ENCODE peak calls at places on chromosome X, in eight cellular contexts. One of them, this sample, is unnamed.
A peak's percentile ranks its signal among the peaks of the same experiment; 100 is the strongest.

GRCh38 chrX:350534-351321 is 32.1 kb upstream of the GTPBP6 start:
- DNase-seq in tibial nerve: no peak
- DNase-seq in cardiac fibroblast: no peak
- DNase-seq in lung: no peak
- DNase-seq in A673: no peak
- DNase-seq in AG04450: no peak
- DNase-seq in GM23338: no peak
- DNase-seq in mucosa of descending colon: no peak
- DNase-seq in this sample: no peak

GRCh38 chrX:53223068-53223693 is 1.8 kb downstream of the KDM5C start:
- DNase-seq in tibial nerve: no peak
- DNase-seq in cardiac fibroblast: peak; percentile 3
- DNase-seq in lung: peak; percentile 32
- DNase-seq in A673: peak; percentile 12
- DNase-seq in AG04450: no peak
- DNase-seq in GM23338: no peak
- DNase-seq in mucosa of descending colon: no peak
- DNase-seq in this sample: no peak

GRCh38 chrX:56248492-56248891 is 16.3 kb downstream of the KLF8 start:
- DNase-seq in tibial nerve: peak; percentile 24
- DNase-seq in cardiac fibroblast: peak; percentile 58
- DNase-seq in lung: peak; percentile 43
- DNase-seq in A673: peak; percentile 63
- DNase-seq in AG04450: no peak
- DNase-seq in GM23338: peak; percentile 64
- DNase-seq in mucosa of descending colon: peak; percentile 54
- DNase-seq in this sample: no peak

GRCh38 chrX:100731441-100732281 is at the start of gene SYTL4:
- DNase-seq in tibial nerve: no peak
- DNase-seq in cardiac fibroblast: peak; percentile 9
- DNase-seq in lung: no peak
- DNase-seq in A673: peak; percentile 8
- DNase-seq in AG04450: no peak
- DNase-seq in GM23338: peak; percentile 60
- DNase-seq in mucosa of descending colon: peak; percentile 64
- DNase-seq in this sample: no peak

GRCh38 chrX:149937881-149938426 is 337 bp downstream of the EOLA2 start:
- DNase-seq in tibial nerve: no peak
- DNase-seq in cardiac fibroblast: peak; percentile 7
- DNase-seq in lung: no peak
- DNase-seq in A673: no peak
- DNase-seq in AG04450: no peak
- DNase-seq in GM23338: peak; percentile 20
- DNase-seq in mucosa of descending colon: no peak
- DNase-seq in this sample: no peak

GRCh38 chrX:38561951-38562719 is 793 bp downstream of the TSPAN7 start:
- DNase-seq in tibial nerve: no peak
- DNase-seq in cardiac fibroblast: no peak
- DNase-seq in lung: peak; percentile 29
- DNase-seq in A673: peak; percentile 12
- DNase-seq in AG04450: no peak
- DNase-seq in GM23338: peak; percentile 44
- DNase-seq in mucosa of descending colon: peak; percentile 46
- DNase-seq in this sample: no peak

GRCh38 chrX:104135677-104136076 is 21.1 kb downstream of the SLC25A53 start:
- DNase-seq in tibial nerve: no peak
- DNase-seq in cardiac fibroblast: no peak
- DNase-seq in lung: no peak
- DNase-seq in A673: no peak
- DNase-seq in AG04450: no peak
- DNase-seq in GM23338: no peak
- DNase-seq in mucosa of descending colon: no peak
- DNase-seq in this sample: peak; percentile 50

GRCh38 chrX:50812995-50813842 is 775 bp downstream of the SHROOM4 start:
- DNase-seq in tibial nerve: no peak
- DNase-seq in cardiac fibroblast: peak; percentile 53
- DNase-seq in lung: peak; percentile 34
- DNase-seq in A673: peak; percentile 48
- DNase-seq in AG04450: no peak
- DNase-seq in GM23338: peak; percentile 39
- DNase-seq in mucosa of descending colon: peak; percentile 54
- DNase-seq in this sample: no peak

GRCh38 chrX:22159071-22159470 is 113.6 kb upstream of the CBLL2 start:
- DNase-seq in tibial nerve: no peak
- DNase-seq in cardiac fibroblast: peak; percentile 65
- DNase-seq in lung: no peak
- DNase-seq in A673: no peak
- DNase-seq in AG04450: no peak
- DNase-seq in GM23338: no peak
- DNase-seq in mucosa of descending colon: no peak
- DNase-seq in this sample: no peak

GRCh38 chrX:43456056-43456455 is 200.0 kb upstream of the MAOA start:
- DNase-seq in tibial nerve: no peak
- DNase-seq in cardiac fibroblast: no peak
- DNase-seq in lung: no peak
- DNase-seq in A673: peak; percentile 4
- DNase-seq in AG04450: no peak
- DNase-seq in GM23338: no peak
- DNase-seq in mucosa of descending colon: no peak
- DNase-seq in this sample: no peak
- H3K4me3 ChIP-seq in tibial nerve: no peak overlapping the region
- H3K4me3 ChIP-seq in cardiac fibroblast: no peak overlapping the region
- H3K4me3 ChIP-seq in lung: no peak overlapping the region
- H3K4me3 ChIP-seq in A673: no peak overlapping the region
- H3K4me3 ChIP-seq in AG04450: no peak overlapping the region
- H3K4me3 ChIP-seq in GM23338: no peak overlapping the region
- H3K4me3 ChIP-seq in mucosa of descending colon: no peak overlapping the region
- H3K4me3 ChIP-seq in this sample: no peak overlapping the region

DNA sequence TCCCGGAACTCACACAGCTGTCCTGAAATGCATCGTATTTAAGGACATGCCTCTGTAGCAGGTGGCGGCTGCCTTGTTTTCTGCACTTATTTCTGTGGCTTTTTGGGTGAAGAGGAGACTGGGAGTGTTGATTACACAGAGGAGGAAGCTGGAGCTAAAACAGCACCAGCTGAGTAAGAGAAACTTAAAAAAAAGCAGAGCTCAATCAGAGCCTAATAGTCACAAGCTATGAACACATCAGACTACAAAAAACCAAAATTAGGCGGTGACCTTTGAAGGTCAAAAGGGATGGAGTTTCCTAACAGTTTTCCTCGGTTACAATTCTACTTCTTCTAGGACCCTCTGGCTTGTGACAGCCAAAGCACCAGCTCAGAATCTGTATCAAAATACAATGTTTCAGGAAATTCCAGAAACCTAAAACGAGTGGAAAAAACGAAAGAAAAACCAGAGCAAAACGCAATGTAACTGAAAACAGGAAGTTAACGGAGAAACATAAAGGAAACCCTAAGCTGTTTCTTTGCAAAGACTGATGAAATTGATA is 13.5 kb downstream of the PRKX start:
- DNase-seq in tibial nerve: no peak
- DNase-seq in cardiac fibroblast: peak; percentile 21
- DNase-seq in lung: no peak
- DNase-seq in A673: no peak
- DNase-seq in AG04450: no peak
- DNase-seq in GM23338: no peak
- DNase-seq in mucosa of descending colon: no peak
- DNase-seq in this sample: no peak
- H3K4me3 ChIP-seq in tibial nerve: no peak overlapping the region
- H3K4me3 ChIP-seq in cardiac fibroblast: peak overlapping the region; percentile 8
- H3K4me3 ChIP-seq in lung: no peak overlapping the region
- H3K4me3 ChIP-seq in A673: peak overlapping the region; percentile 22
- H3K4me3 ChIP-seq in AG04450: peak overlapping the region; percentile 32
- H3K4me3 ChIP-seq in GM23338: no peak overlapping the region
- H3K4me3 ChIP-seq in mucosa of descending colon: no peak overlapping the region
- H3K4me3 ChIP-seq in this sample: peak overlapping the region; percentile 12

GRCh38 chrX:65677954-65678469 is 10.6 kb downstream of the MSN start:
- DNase-seq in tibial nerve: peak; percentile 52
- DNase-seq in cardiac fibroblast: peak; percentile 93
- DNase-seq in lung: no peak
- DNase-seq in A673: peak; percentile 29
- DNase-seq in AG04450: peak; percentile 80
- DNase-seq in GM23338: no peak
- DNase-seq in mucosa of descending colon: no peak
- DNase-seq in this sample: no peak
- H3K4me3 ChIP-seq in tibial nerve: no peak overlapping the region
- H3K4me3 ChIP-seq in cardiac fibroblast: no peak overlapping the region
- H3K4me3 ChIP-seq in lung: no peak overlapping the region
- H3K4me3 ChIP-seq in A673: no peak overlapping the region
- H3K4me3 ChIP-seq in AG04450: no peak overlapping the region
- H3K4me3 ChIP-seq in GM23338: no peak overlapping the region
- H3K4me3 ChIP-seq in mucosa of descending colon: no peak overlapping the region
- H3K4me3 ChIP-seq in this sample: peak overlapping the region; percentile 20

GRCh38 chrX:72308566-72309296 is 3.0 kb upstream of the CITED1 start:
- DNase-seq in tibial nerve: peak; percentile 63
- DNase-seq in cardiac fibroblast: peak; percentile 58
- DNase-seq in lung: peak; percentile 69
- DNase-seq in A673: peak; percentile 83
- DNase-seq in AG04450: peak; percentile 13
- DNase-seq in GM23338: peak; percentile 83
- DNase-seq in mucosa of descending colon: peak; percentile 75
- DNase-seq in this sample: no peak
- H3K4me3 ChIP-seq in tibial nerve: no peak overlapping the region
- H3K4me3 ChIP-seq in cardiac fibroblast: peak overlapping the region; percentile 23
- H3K4me3 ChIP-seq in lung: no peak overlapping the region
- H3K4me3 ChIP-seq in A673: peak overlapping the region; percentile 15
- H3K4me3 ChIP-seq in AG04450: peak overlapping the region; percentile 41
- H3K4me3 ChIP-seq in GM23338: peak overlapping the region; percentile 58
- H3K4me3 ChIP-seq in mucosa of descending colon: no peak overlapping the region
- H3K4me3 ChIP-seq in this sample: peak overlapping the region; percentile 47